ENCODE peak calls at places on chromosomes 16 and 17, in ten cellular contexts. H is nucleus accumbens; P is Kasumi-1; F is SHP77; S is HT-29; U is RWPE1; C is cardiac muscle cell; Y is ureter; R is NCI-H1092 treated with DMSO at 0.1 percent for 48 hours; Z is stimulated activated naive CD4-positive, alpha-beta T cell. W is an unnamed sample.

GRCh38 chr17:1948517-1948825 is 76.7 kb downstream of the RTN4RL1 start:
- DNase-seq in P (no peak), H (no peak), F (no peak), S (no peak), Y (no peak), C (no peak), R (no peak), U (no peak), Z (no peak), W (no peak)

GRCh38 chr16:68715471-68715870 is 21.6 kb upstream of the CDH1 start:
- DNase-seq in F (no peak), S (no peak), C (peak), P (no peak), R (no peak), U (no peak), Z (no peak), H (no peak), Y (no peak), W (peak)

GRCh38 chr16:80174416-80174815 is 366.4 kb upstream of the DYNLRB2 start:
- DNase-seq in P (no peak), C (peak), Z (no peak), H (no peak), S (no peak), F (no peak), U (peak), Y (no peak), R (no peak), W (no peak)

GRCh38 chr16:86033016-86033474 is 134.1 kb downstream of the IRF8 start:
- DNase-seq in U (no peak), Z (no peak), R (no peak), H (peak), C (peak), F (no peak), P (no peak), Y (no peak), S (no peak), W (no peak)

GRCh38 chr17:47742319-47743181 is 9.5 kb downstream of the TBX21 start:
- DNase-seq in R (peak), H (no peak), Y (peak), S (no peak), F (peak), U (no peak), Z (no peak), P (peak), C (peak), W (no peak)

GRCh38 chr17:63497708-63498483 is 21.0 kb downstream of the ACE start:
- DNase-seq in U (no peak), C (peak), R (peak), F (peak), Z (no peak), S (peak), H (no peak), P (peak), Y (no peak), W (no peak)

GRCh38 chr16:5065813-5066212 is at the start of gene C16orf89:
- DNase-seq in R (no peak), Z (no peak), P (no peak), U (no peak), Y (peak), F (no peak), H (peak), S (no peak), C (no peak), W (no peak)

GRCh38 chr16:57424599-57424998 is 20.0 kb downstream of the CCL17 start:
- DNase-seq in F (no peak), U (no peak), Y (no peak), P (no peak), S (no peak), C (no peak), Z (no peak), R (no peak), H (no peak), W (no peak)

GRCh38 chr16:9447699-9448098 is 356.3 kb downstream of the HAPSTR1 start:
- DNase-seq in C (no peak), Z (no peak), R (no peak), P (no peak), S (no peak), Y (no peak), U (no peak), H (no peak), F (no peak), W (no peak)

GRCh38 chr17:44005865-44006580 is 1.6 kb downstream of the NAGS start:
- DNase-seq in F (no peak), P (peak), C (peak), S (peak), Y (no peak), H (no peak), U (peak), Z (peak), R (no peak), W (no peak)

GRCh38 chr17:43027091-43028032 is 2.3 kb downstream of the RND2 start:
- DNase-seq in Y (no peak), U (no peak), F (no peak), R (no peak), S (no peak), Z (no peak), C (no peak), P (no peak), H (no peak), W (no peak)

GRCh38 chr17:2421315-2422147 is 20.7 kb upstream of the MNT start:
- DNase-seq in U (no peak), F (peak), Y (no peak), P (no peak), Z (no peak), R (peak), C (no peak), S (no peak), H (no peak), W (no peak)

GRCh38 chr17:44970136-44970737 is 2.1 kb upstream of the C1QL1 start:
- DNase-seq in R (peak), H (no peak), Z (no peak), U (no peak), C (peak), F (no peak), P (no peak), S (no peak), Y (no peak), W (no peak)

GRCh38 chr16:78764478-78764877 is 665.0 kb downstream of the WWOX start:
- DNase-seq in F (no peak), S (no peak), H (no peak), R (no peak), U (no peak), Z (no peak), P (no peak), Y (no peak), C (no peak), W (no peak)

GRCh38 chr17:78753316-78754250 is 28.5 kb downstream of the CYTH1 start:
- DNase-seq in R (no peak), H (no peak), C (no peak), F (no peak), P (no peak), Z (no peak), S (no peak), U (no peak), Y (no peak), W (no peak)

GRCh38 chr16:71443714-71444113 is 1.9 kb upstream of the TLE7 start:
- DNase-seq in C (no peak), F (no peak), R (no peak), H (no peak), P (no peak), S (no peak), U (no peak), Y (no peak), Z (no peak), W (no peak)

GRCh38 chr17:7853693-7854043 is 1.2 kb upstream of the TMEM88 start:
- DNase-seq in P (no peak), U (no peak), Y (peak), Z (no peak), H (no peak), S (no peak), F (no peak), C (no peak), R (no peak), W (no peak)

GRCh38 chr17:18025596-18026407 is 13.2 kb downstream of the ATPAF2 start:
- DNase-seq in C (peak), U (peak), Y (no peak), H (no peak), P (no peak), F (no peak), Z (no peak), R (no peak), S (no peak), W (no peak)

GRCh38 chr17:74089869-74090464 is 113.5 kb upstream of the RPL38 start:
- DNase-seq in U (no peak), Y (peak), P (peak), S (peak), R (peak), C (peak), Z (no peak), F (peak), H (peak), W (peak)

GRCh38 chr17:45248132-45248936 is 13.6 kb downstream of the SPATA32 start:
- DNase-seq in U (peak), S (peak), F (no peak), Y (no peak), R (no peak), Z (peak), H (no peak), P (peak), C (no peak), W (no peak)

GRCh38 chr17:60803059-60803458 is 125.4 kb downstream of the BCAS3 start:
- DNase-seq in Y (no peak), R (no peak), H (no peak), P (no peak), C (no peak), F (no peak), S (no peak), Z (no peak), U (no peak), W (no peak)

GRCh38 chr17:74257311-74257710 is 16.7 kb upstream of the DNAI2 start:
- DNase-seq in S (no peak), H (no peak), U (no peak), Y (no peak), R (no peak), C (no peak), P (no peak), Z (no peak), F (no peak), W (no peak)

GRCh38 chr17:73863761-73864535 is 219.7 kb upstream of the SDK2 start:
- DNase-seq in Z (no peak), C (no peak), Y (no peak), S (no peak), H (no peak), F (no peak), U (no peak), P (no peak), R (peak), W (no peak)

GRCh38 chr16:14476183-14476582 is 153.9 kb downstream of the PARN start:
- DNase-seq in U (no peak), P (no peak), S (no peak), R (no peak), H (no peak), Y (no peak), C (no peak), F (no peak), Z (no peak), W (no peak)

GRCh38 chr17:68035523-68036303 is at the start of gene KPNA2:
- DNase-seq in S (peak), F (peak), P (peak), H (peak), Z (peak), C (peak), Y (peak), R (peak), U (peak), W (peak)

GRCh38 chr17:21058098-21058893 is 15.5 kb upstream of the USP22 start:
- DNase-seq in S (no peak), H (no peak), C (peak), Y (no peak), Z (no peak), P (no peak), U (no peak), R (no peak), F (no peak), W (no peak)

GRCh38 chr16:75029854-75030253 is 31.0 kb downstream of the ZNRF1 start:
- DNase-seq in Z (no peak), Y (no peak), P (no peak), F (no peak), U (no peak), S (no peak), C (no peak), H (no peak), R (no peak), W (no peak)

GRCh38 chr17:12680407-12680897 is 14.8 kb downstream of the MYOCD start:
- DNase-seq in P (no peak), S (no peak), R (no peak), F (peak), Y (no peak), C (no peak), U (no peak), Z (no peak), H (no peak), W (no peak)

GRCh38 chr17:80110927-80111701 is 9.7 kb downstream of the GAA start:
- DNase-seq in Y (no peak), S (no peak), U (no peak), Z (no peak), H (no peak), F (no peak), R (no peak), C (no peak), P (no peak), W (no peak)

GRCh38 chr16:69522732-69523404 is 42.9 kb upstream of the NFAT5 start:
- DNase-seq in S (peak), H (no peak), P (no peak), Y (no peak), F (no peak), R (no peak), C (no peak), Z (no peak), U (no peak), W (no peak)

GRCh38 chr17:71472809-71473789 is 647.7 kb upstream of the SOX9 start:
- DNase-seq in F (peak), U (peak), Z (no peak), C (peak), S (peak), R (peak), P (peak), H (no peak), Y (no peak), W (peak)

GRCh38 chr16:23072084-23072599 is 77.1 kb downstream of the USP31 start:
- DNase-seq in S (peak), Z (no peak), U (peak), P (no peak), F (no peak), H (no peak), R (no peak), Y (peak), C (peak), W (peak)

GRCh38 chr16:4034963-4035362 is 81.3 kb downstream of the ADCY9 start:
- DNase-seq in S (no peak), F (no peak), C (no peak), U (no peak), P (no peak), R (no peak), H (no peak), Y (no peak), Z (no peak), W (no peak)

GRCh38 chr16:81997738-81998137 is 13.5 kb downstream of the SDR42E1 start:
- DNase-seq in Y (no peak), H (no peak), U (peak), F (no peak), R (no peak), P (no peak), Z (no peak), C (peak), S (peak), W (peak)

GRCh38 chr17:28216032-28216431 is 103.0 kb upstream of the TMEM97 start:
- DNase-seq in S (no peak), Z (no peak), F (no peak), C (no peak), U (no peak), Y (no peak), H (no peak), R (no peak), P (no peak), W (no peak)

GRCh38 chr16:31077024-31077423 is 2.8 kb downstream of the ZNF646 start:
- DNase-seq in P (no peak), H (no peak), Y (no peak), R (no peak), C (no peak), Z (no peak), F (no peak), U (no peak), S (no peak), W (no peak)